ENCODE peak calls at places on chromosomes 13 and 19, in seven cellular contexts. A is prostate gland, D is vagina, V is suprapubic skin, E is stomach, G is spleen, O is esophagus muscularis mucosa. W is an unnamed sample.

GRCh38 chr13:74388626-74389025 is 254.4 kb upstream of the KLF12 start:
- DNase-seq in A (no peak), D (no peak), V (no peak), E (no peak), G (no peak), O (no peak), W (no peak)

GRCh38 chr19:34244611-34245299 is 9.6 kb upstream of the GARRE1 start:
- DNase-seq in A (no peak), D (no peak), V (peak), E (no peak), G (no peak), O (no peak), W (no peak)

GRCh38 chr19:40907968-40908735 is 26.1 kb upstream of the CYP2A7 start:
- DNase-seq in A (no peak), D (no peak), V (no peak), E (no peak), G (peak), O (no peak), W (peak)

GRCh38 chr19:9836021-9836420 is 903 bp downstream of the PIN1 start:
- DNase-seq in A (no peak), D (no peak), V (no peak), E (no peak), G (no peak), O (no peak), W (no peak)

GRCh38 chr19:31448221-31448657 is 99.0 kb upstream of the TSHZ3 start:
- DNase-seq in A (no peak), D (no peak), V (peak), E (peak), G (no peak), O (peak), W (no peak)

GRCh38 chr13:80299046-80299445 is 41.9 kb downstream of the SPRY2 start:
- DNase-seq in A (no peak), D (no peak), V (no peak), E (no peak), G (no peak), O (no peak), W (no peak)

GRCh38 chr19:43636121-43636683 is 3.4 kb downstream of the CADM4 start:
- DNase-seq in A (no peak), D (no peak), V (peak), E (no peak), G (no peak), O (no peak), W (no peak)

GRCh38 chr13:51935326-51936171 is 73.8 kb downstream of the CCDC70 start:
- DNase-seq in A (peak), D (no peak), V (no peak), E (peak), G (no peak), O (no peak), W (no peak)

GRCh38 chr19:19643158-19644053 is at the start of gene GMIP:
- DNase-seq in A (peak), D (no peak), V (peak), E (peak), G (peak), O (peak), W (peak)
- TF ChIP-seq POLR2A in A (peak), D (peak), V (no peak), E (no peak), G (peak), O (no peak), W (peak)

GRCh38 chr19:13794752-13795589 is at the start of gene ZSWIM4:
- DNase-seq in A (peak), D (peak), V (peak), E (peak), G (peak), O (peak), W (peak)
- TF ChIP-seq POLR2AphosphoS5 in A (peak), D (peak), V (no peak), E (peak), G (peak), O (peak), W (no peak)

DNA sequence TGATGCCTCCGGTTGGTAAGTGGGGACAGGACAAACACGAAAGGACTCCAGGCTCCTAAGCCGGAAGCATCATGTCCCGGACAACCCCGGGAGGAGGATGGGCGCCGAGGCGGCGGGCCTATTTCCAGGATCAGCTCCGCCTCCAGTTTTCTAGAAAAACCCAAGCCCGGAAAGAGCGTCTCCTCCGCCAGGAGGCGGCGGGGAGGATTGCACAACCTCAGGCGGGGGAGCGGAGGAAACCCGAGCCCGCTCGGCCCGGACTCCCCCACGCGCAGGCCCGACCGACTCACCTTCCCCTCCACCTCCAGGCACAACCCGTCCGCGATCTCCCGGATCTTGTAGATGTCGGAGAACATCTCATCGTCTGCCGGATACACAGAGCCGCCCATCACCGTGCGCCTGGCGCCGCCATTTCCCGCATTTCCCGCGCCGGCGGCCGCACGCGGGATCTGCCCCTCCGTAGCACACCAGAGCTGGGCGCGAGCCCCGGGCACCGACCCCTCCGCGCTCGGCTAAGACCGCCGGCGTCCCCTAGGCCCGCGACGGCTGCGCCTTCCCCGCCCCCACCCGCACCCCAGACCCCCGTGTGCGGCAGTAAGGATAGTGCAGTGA is 455 bp downstream of the TPT1 start:
- DNase-seq in A (peak), D (no peak), V (peak), E (peak), G (peak), O (peak), W (peak)
- TF ChIP-seq POLR2A in A (peak), D (peak), V (no peak), E (no peak), G (no peak), O (peak), W (no peak)

GRCh38 chr19:45496349-45496953 is 396 bp downstream of the RTN2 start:
- DNase-seq in A (no peak), D (no peak), V (peak), E (no peak), G (peak), O (no peak), W (no peak)

GRCh38 chr19:45497791-45498190 is 452 bp upstream of the PPM1N start:
- DNase-seq in A (no peak), D (no peak), V (no peak), E (no peak), G (peak), O (no peak), W (no peak)

GRCh38 chr19:45499196-45500180 is 1.2 kb downstream of the PPM1N start:
- DNase-seq in A (no peak), D (no peak), V (no peak), E (no peak), G (peak), O (no peak), W (no peak)

GRCh38 chr19:45500918-45501729 is 2.9 kb downstream of the PPM1N start:
- DNase-seq in A (no peak), D (no peak), V (no peak), E (no peak), G (no peak), O (no peak), W (no peak)

DNA sequence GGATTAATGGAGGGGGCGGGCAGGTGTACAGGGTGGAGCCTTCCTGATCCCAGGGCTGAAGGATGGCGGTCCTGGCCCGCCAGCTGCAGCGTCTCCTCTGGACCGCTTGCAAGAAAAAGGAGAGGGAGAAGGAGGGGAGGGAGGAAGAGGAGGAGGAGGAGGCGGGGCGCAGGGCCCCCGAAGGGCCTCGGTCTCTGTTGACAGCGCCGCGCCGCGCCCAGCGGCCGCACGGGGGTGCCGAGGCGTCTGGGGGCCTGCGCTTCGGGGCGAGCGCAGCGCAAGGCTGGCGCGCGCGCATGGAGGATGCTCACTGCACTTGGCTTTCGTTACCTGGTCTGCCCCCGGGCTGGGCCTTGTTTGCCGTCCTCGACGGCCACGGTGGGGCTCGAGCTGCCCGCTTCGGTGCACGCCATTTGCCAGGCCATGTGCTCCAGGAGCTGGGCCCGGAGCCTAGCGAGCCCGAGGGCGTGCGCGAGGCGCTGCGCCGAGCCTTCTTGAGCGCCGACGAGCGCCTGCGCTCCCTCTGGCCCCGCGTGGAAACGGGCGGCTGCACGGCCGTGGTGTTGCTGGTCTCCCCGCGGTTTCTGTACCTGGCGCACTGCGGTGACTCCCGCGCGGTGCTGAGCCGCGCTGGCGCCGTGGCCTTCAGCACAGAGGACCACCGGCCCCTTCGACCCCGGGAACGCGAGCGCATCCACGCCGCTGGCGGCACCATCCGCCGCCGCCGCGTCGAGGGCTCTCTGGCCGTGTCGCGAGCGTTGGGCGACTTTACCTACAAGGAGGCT is at the start of gene PPM1N:
- DNase-seq in A (no peak), D (no peak), V (no peak), E (no peak), G (peak), O (no peak), W (peak)
- TF ChIP-seq POLR2AphosphoS5 in A (no peak), D (no peak), V (no peak), E (no peak), G (peak), O (no peak), W (no peak)

GRCh38 chr19:678791-679388 is 2.7 kb downstream of the FSTL3 start:
- DNase-seq in A (no peak), D (no peak), V (no peak), E (no peak), G (no peak), O (no peak), W (no peak)

GRCh38 chr19:679418-680286 is 3.5 kb downstream of the FSTL3 start:
- DNase-seq in A (no peak), D (no peak), V (no peak), E (peak), G (peak), O (no peak), W (peak)

GRCh38 chr19:681638-682037 is 5.4 kb downstream of the FSTL3 start:
- DNase-seq in A (no peak), D (no peak), V (no peak), E (no peak), G (no peak), O (no peak), W (no peak)

GRCh38 chr19:681029-681626 is 4.9 kb downstream of the FSTL3 start:
- DNase-seq in A (peak), D (no peak), V (no peak), E (peak), G (peak), O (no peak), W (peak)

DNA sequence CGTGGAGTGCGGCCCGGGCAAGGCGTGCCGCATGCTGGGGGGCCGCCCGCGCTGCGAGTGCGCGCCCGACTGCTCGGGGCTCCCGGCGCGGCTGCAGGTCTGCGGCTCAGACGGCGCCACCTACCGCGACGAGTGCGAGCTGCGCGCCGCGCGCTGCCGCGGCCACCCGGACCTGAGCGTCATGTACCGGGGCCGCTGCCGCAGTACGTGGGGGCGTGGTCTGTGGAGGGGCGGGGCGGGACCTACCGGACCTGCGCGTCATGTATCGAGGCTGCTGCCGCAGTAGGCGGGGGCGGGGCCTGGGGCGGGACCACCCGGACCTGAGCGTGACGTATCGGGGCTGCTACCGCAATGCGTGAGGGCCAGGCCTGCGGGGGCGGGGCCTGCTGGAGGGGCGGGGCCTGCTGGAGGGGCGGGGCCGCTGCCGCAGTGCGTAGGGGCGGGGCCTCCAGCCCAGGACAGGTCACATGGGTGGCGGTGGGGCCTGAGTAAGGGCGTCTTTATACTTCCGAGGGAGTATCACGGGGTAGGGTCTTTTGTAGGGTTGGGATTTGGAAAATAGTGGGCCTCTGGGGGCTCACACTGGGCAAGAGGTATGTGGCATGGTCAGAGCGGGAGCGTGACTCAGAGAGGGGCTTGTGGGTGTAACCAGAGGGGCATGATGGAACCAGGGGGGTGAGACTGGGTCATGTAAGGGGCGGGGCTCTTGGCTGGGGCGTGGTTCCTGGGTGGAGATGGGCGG is 4.3 kb downstream of the FSTL3 start:
- DNase-seq in A (peak), D (peak), V (peak), E (peak), G (peak), O (peak), W (peak)
- TF ChIP-seq POLR2A in A (peak), D (peak), V (peak), E (no peak), G (no peak), O (peak), W (peak)

GRCh38 chr19:6372594-6373095 is at the start of gene ALKBH7:
- DNase-seq in A (peak), D (no peak), V (peak), E (peak), G (peak), O (peak), W (peak)

GRCh38 chr19:6374179-6374709 is 1.5 kb downstream of the PSPN start:
- DNase-seq in A (no peak), D (no peak), V (no peak), E (no peak), G (peak), O (no peak), W (no peak)

GRCh38 chr19:6374711-6375410 is 872 bp downstream of the PSPN start:
- DNase-seq in A (no peak), D (no peak), V (no peak), E (no peak), G (no peak), O (no peak), W (no peak)

GRCh38 chr19:6373813-6374108 is 1.2 kb downstream of the ALKBH7 start:
- DNase-seq in A (no peak), D (no peak), V (no peak), E (no peak), G (no peak), O (peak), W (no peak)

DNA sequence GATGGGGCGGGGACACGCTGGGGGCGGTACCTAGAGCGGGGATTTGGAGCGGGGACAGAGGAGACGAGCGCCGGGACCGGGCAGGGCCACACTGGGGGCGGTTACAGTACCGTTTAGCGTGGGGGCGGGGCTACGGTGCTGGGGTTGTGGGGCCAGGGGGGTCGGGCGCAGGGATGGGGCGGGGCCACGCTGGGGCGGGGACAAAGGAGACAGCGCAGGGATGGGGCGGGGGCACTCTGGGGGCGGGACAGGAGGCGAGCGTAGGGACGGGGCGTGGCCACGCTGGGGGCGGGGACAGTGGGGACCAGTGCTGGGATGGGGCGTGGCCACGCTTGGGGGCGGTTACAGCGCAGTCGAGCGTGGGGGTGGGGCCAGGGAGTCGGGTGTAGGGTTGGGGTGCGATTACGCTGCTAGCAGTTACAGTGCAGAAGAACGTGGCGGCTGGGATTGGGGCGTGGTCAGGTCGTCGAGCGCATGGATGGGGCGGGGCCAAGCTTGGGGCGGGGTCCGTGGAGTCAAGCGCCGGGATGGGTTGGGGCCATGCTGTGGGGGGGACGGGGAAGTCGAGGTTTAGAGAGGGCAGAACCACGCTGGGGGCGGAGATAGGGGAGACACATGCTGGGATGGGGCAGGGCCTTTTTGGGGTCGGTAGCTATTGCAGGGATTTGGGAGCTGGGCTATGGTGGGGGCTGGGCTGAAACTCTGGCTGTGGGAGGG is 660 bp downstream of the ALKBH7 start:
- DNase-seq in A (peak), D (no peak), V (peak), E (peak), G (peak), O (peak), W (peak)
- TF ChIP-seq POLR2AphosphoS5 in A (peak), D (no peak), V (no peak), E (no peak), G (no peak), O (no peak), W (no peak)

GRCh38 chr19:52922841-52923781 is at the start of gene ZNF888:
- DNase-seq in A (peak), D (no peak), V (peak), E (peak), G (peak), O (peak), W (peak)
- TF ChIP-seq POLR2A in A (peak), D (no peak), V (no peak), E (no peak), G (peak), O (no peak), W (peak)

DNA sequence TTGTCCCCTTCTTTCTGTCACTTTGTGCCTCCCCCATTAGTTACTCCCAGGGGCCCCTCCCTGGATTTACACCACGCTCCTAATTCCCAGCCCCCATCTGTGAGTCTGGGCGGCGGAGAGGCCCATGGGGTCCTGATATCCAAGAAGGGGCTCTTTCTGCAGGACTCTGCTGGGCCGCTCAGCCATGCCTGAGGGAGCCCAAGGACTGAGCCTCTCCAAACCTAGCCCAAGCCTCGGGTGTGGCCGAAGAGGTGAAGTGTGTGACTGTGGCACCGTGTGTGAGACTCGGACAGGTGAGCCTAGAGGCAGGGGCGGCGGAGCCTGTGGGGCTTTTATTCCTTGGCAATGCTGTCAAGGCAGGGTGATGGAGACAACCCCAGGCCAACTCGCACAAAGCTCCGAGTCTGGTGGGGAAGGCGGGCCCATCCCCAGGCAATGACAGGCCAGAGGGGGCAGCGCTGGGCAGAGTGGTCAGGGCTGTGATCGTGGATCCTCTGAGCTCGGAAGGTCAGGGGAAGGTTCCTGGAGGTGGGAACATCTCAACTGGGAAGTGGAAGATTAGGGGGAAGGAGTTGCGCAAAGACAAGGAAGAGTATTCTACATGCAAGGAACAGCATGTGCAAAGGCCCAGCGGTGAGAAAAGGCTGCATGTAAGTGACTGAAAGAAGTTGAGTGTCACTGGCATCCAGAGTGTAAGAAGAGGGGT is 1.6 kb downstream of the PLEKHG2 start:
- DNase-seq in A (no peak), D (no peak), V (peak), E (no peak), G (peak), O (no peak), W (no peak)
- TF ChIP-seq POLR2AphosphoS5 in A (no peak), D (peak), V (no peak), E (no peak), G (peak), O (no peak), W (no peak)

GRCh38 chr19:39046037-39046821 is 13.9 kb upstream of the FBXO27 start:
- DNase-seq in A (no peak), D (no peak), V (no peak), E (peak), G (no peak), O (no peak), W (no peak)
- TF ChIP-seq POLR2A in A (no peak), D (no peak), V (no peak), E (no peak), G (no peak), O (no peak), W (no peak)

GRCh38 chr13:26973946-26974345 is 197.7 kb downstream of the USP12 start:
- DNase-seq in A (no peak), D (no peak), V (no peak), E (no peak), G (peak), O (no peak), W (no peak)

GRCh38 chr13:26976336-26976735 is 195.3 kb downstream of the USP12 start:
- DNase-seq in A (no peak), D (no peak), V (no peak), E (no peak), G (no peak), O (no peak), W (no peak)

GRCh38 chr13:26973281-26973680 is 198.3 kb downstream of the USP12 start:
- DNase-seq in A (no peak), D (no peak), V (no peak), E (no peak), G (peak), O (no peak), W (no peak)

GRCh38 chr13:26968431-26969335 is 202.9 kb downstream of the USP12 start:
- DNase-seq in A (no peak), D (no peak), V (no peak), E (peak), G (peak), O (no peak), W (no peak)

GRCh38 chr13:26971990-26972888 is 199.4 kb downstream of the USP12 start:
- DNase-seq in A (no peak), D (no peak), V (no peak), E (peak), G (peak), O (no peak), W (no peak)
- TF ChIP-seq POLR2AphosphoS5 in A (no peak), D (no peak), V (no peak), E (no peak), G (no peak), O (no peak), W (no peak)

W was measured in GM12892.